ENCODE peak calls at places on chromosomes 7 and 10, in seven cellular contexts. D is CD8-positive, alpha-beta T cell; F is ovary; P is WERI-Rb-1; I is lung; V is dorsolateral prefrontal cortex; A is tibial artery. R is an unnamed sample.

GRCh38 chr10:6985644-6986043 is 405.6 kb upstream of the PRKCQ start:
- DNase-seq in A (no peak), F (no peak), I (no peak), V (no peak), D (no peak), P (no peak), R (no peak)

GRCh38 chr10:5890519-5890878 is 456 bp downstream of the FBH1 start:
- DNase-seq in P (peak; percentile 9), A (no peak), I (peak; percentile 34), V (no peak), F (no peak), D (no peak), R (no peak)

GRCh38 chr10:20185116-20185515 is 368.9 kb downstream of the PLXDC2 start:
- DNase-seq in A (no peak), P (no peak), I (no peak), F (no peak), V (no peak), D (no peak), R (no peak)

GRCh38 chr10:61179734-61180133 is 235.7 kb upstream of the RHOBTB1 start:
- DNase-seq in I (no peak), P (no peak), V (no peak), A (no peak), F (no peak), D (no peak), R (no peak)

GRCh38 chr7:135160098-135160857 is 10.2 kb downstream of the CYREN start:
- DNase-seq in V (no peak), D (no peak), F (no peak), P (no peak), A (no peak), I (no peak), R (no peak)

GRCh38 chr7:40244226-40244625 is 109.4 kb downstream of the SUGCT start:
- DNase-seq in I (no peak), F (no peak), V (no peak), A (no peak), P (no peak), D (no peak), R (no peak)

GRCh38 chr10:122282909-122283308 is 11.8 kb downstream of the BTBD16 start:
- DNase-seq in V (no peak), I (no peak), P (no peak), A (no peak), D (no peak), F (no peak), R (no peak)

GRCh38 chr10:50398383-50398782 is 147.1 kb upstream of the ASAH2 start:
- DNase-seq in A (no peak), F (no peak), I (no peak), P (no peak), V (no peak), D (no peak), R (no peak)

GRCh38 chr7:27943261-27943660 is 203.3 kb downstream of the TAX1BP1 start:
- DNase-seq in P (no peak), I (no peak), D (no peak), V (no peak), F (no peak), A (no peak), R (no peak)

GRCh38 chr7:105250239-105250638 is 138.5 kb downstream of the SRPK2 start:
- DNase-seq in A (no peak), P (no peak), V (no peak), I (no peak), D (no peak), F (no peak), R (no peak)

GRCh38 chr10:100567249-100567648 is 31.5 kb downstream of the HIF1AN start:
- DNase-seq in I (no peak), F (no peak), D (no peak), V (no peak), P (peak; percentile 2), A (no peak), R (no peak)

GRCh38 chr10:129950651-129951050 is 13.4 kb downstream of the EBF3 start:
- DNase-seq in I (no peak), V (no peak), A (no peak), F (no peak), P (no peak), D (no peak), R (no peak)

GRCh38 chr10:105857284-105858264 is 1216.5 kb downstream of the SORCS3 start:
- DNase-seq in V (no peak), I (no peak), D (no peak), P (no peak), F (no peak), A (no peak), R (no peak)

GRCh38 chr7:28530175-28531142 is 118.1 kb downstream of the CREB5 start:
- DNase-seq in P (no peak), V (no peak), A (peak; percentile 40), F (no peak), I (no peak), D (no peak), R (no peak)

GRCh38 chr10:98917828-98918227 is 317.8 kb downstream of the HPSE2 start:
- DNase-seq in V (no peak), D (no peak), A (no peak), I (no peak), P (no peak), F (no peak), R (no peak)

GRCh38 chr10:91295346-91295745 is 74.9 kb downstream of the PCGF5 start:
- DNase-seq in D (no peak), I (no peak), A (no peak), F (no peak), V (no peak), P (no peak), R (no peak)

GRCh38 chr10:54614062-54614461 is 187.0 kb downstream of the PCDH15 start:
- DNase-seq in F (no peak), A (no peak), I (no peak), V (no peak), D (no peak), P (no peak), R (no peak)

GRCh38 chr10:4083509-4084003 is 298.5 kb upstream of the KLF6 start:
- DNase-seq in D (no peak), I (no peak), F (no peak), P (no peak), A (no peak), V (no peak), R (no peak)

GRCh38 chr7:78514653-78515052 is 716.1 kb downstream of the PHTF2 start:
- DNase-seq in I (no peak), D (no peak), A (no peak), P (no peak), V (no peak), F (no peak), R (no peak)

GRCh38 chr7:101816499-101817030 is 861 bp upstream of the CUX1 start:
- DNase-seq in V (no peak), A (peak; percentile 33), P (peak; percentile 54), D (no peak), F (peak; percentile 66), I (no peak), R (no peak)

GRCh38 chr7:136114966-136115762 is 138.0 kb upstream of the MTPN start:
- DNase-seq in V (peak; percentile 34), P (peak; percentile 70), D (peak; percentile 29), A (no peak), I (no peak), F (no peak), R (no peak)

DNA sequence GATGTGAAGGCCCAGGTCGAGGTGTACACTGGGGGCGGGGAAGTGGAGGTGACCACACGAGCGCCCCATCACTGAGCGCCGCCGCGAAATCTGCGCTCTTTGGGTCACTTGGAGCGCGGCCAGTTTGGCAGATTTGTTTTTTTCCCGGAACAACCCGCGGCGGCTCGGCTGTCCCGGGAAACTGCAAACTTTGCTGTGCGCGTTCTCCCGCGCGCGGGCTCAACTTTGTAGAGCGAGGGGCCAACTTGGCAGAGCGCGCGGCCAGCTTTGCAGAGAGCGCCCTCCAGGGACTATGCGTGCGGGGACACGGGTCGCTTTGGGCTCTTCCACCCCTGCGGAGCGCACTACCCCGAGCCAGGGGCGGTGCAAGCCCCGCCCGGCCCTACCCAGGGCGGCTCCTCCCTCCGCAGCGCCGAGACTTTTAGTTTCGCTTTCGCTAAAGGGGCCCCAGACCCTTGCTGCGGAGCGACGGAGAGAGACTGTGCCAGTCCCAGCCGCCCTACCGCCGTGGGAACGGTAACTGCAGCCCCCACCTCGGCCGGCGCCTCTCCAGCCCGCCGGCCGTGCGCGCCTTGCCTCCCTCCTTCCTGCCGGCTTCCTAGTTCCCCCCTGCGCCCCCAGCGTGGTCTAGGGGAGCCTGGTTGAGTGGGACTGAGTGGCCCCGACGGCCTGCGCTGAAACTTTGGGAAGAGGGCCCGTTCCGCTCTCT is at the start of gene CASP7:
- DNase-seq in V (peak; percentile 62), I (peak; percentile 78), P (peak; percentile 87), D (peak; percentile 83), A (peak; percentile 57), F (peak; percentile 83), R (peak; percentile 62)
- TF ChIP-seq CTCF in V (peak; percentile 5), I (peak; percentile 9), P (peak; percentile 66), D (no peak), A (no peak), F (no peak), R (peak; percentile 52)

GRCh38 chr7:1170741-1171501 is 10.9 kb upstream of the ZFAND2A start:
- DNase-seq in P (no peak), A (no peak), F (no peak), V (no peak), I (no peak), D (no peak), R (no peak)
- TF ChIP-seq CTCF in P (no peak), A (no peak), F (no peak), V (no peak), I (no peak), D (no peak), R (no peak)

GRCh38 chr7:36131499-36131898 is 21.6 kb upstream of the EEPD1 start:
- DNase-seq in D (no peak), I (no peak), P (no peak), F (no peak), A (no peak), V (no peak), R (no peak)

GRCh38 chr7:36131026-36131425 is 22.0 kb upstream of the EEPD1 start:
- DNase-seq in D (no peak), A (no peak), V (no peak), P (no peak), I (no peak), F (no peak), R (no peak)

GRCh38 chr7:36130236-36130945 is 22.7 kb upstream of the EEPD1 start:
- DNase-seq in V (no peak), F (no peak), I (no peak), A (no peak), D (no peak), P (no peak), R (no peak)

GRCh38 chr7:36129048-36129534 is 24.0 kb upstream of the EEPD1 start:
- DNase-seq in I (no peak), F (no peak), P (no peak), A (peak; percentile 82), D (no peak), V (no peak), R (no peak)

DNA sequence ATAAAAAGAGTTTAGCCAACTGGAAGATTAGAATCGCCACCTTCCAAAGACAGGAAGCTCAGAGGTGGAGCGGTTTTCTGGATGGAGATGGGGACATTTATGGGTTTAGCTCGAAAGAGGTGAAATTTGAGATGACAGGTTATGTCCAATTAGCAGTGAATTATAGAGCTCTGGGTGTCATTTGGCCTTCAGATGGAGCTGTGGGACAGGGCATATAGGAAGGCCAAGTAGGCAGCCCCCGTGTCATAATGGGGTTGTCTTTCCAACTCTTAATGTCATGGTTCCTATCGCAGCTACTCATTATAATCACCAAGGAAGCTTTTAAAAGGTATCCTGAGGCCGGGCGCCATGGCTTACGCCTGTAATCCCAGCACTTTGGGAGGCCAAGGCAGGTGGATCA is 21.0 kb upstream of the EEPD1 start:
- DNase-seq in D (no peak), F (no peak), A (no peak), I (no peak), P (no peak), V (no peak), R (no peak)
- TF ChIP-seq CTCF in D (no peak), F (no peak), A (no peak), I (no peak), P (peak; percentile 12), V (no peak), R (no peak)

GRCh38 chr7:73647725-73648592 is 19.7 kb upstream of the VPS37D start:
- DNase-seq in D (peak; percentile 40), F (no peak), V (no peak), A (no peak), I (no peak), P (peak; percentile 41), R (no peak)
- TF ChIP-seq CTCF in D (no peak), F (no peak), V (no peak), A (no peak), I (no peak), P (no peak), R (no peak)

R was measured in CD14-positive monocyte.